ENCODE peak calls at places on chromosomes 11 and 22, in nine cellular contexts. One of them, this sample, is unnamed.

GRCh38 chr11:20000393-20001134 is 159.7 kb downstream of the DBX1 start:
- DNase-seq in activated T-helper 2 cell treated with anti-CD3 and anti-CD28 coated beads, Interferon-gamma antibody, Interleukin-2, Interleukin-4, amounts not matched to agents 10 μg/mL and 5 μg/mL and 100 μg/mL, durations not matched to agents 14 hours and 24 hours and 36 hours: no peak
- DNase-seq in AML-193: no peak
- DNase-seq in small intestine: no peak
- DNase-seq in ovary: peak; percentile 31
- DNase-seq in epithelial cell of esophagus: no peak
- DNase-seq in lung: peak; percentile 51
- DNase-seq in astrocyte of the hippocampus: peak; percentile 60
- DNase-seq in T-cell: no peak
- DNase-seq in this sample: no peak

GRCh38 chr22:46875089-46875488 is 112.6 kb downstream of the TBC1D22A start:
- DNase-seq in activated T-helper 2 cell treated with anti-CD3 and anti-CD28 coated beads, Interferon-gamma antibody, Interleukin-2, Interleukin-4, amounts not matched to agents 10 μg/mL and 5 μg/mL and 100 μg/mL, durations not matched to agents 14 hours and 24 hours and 36 hours: no peak
- DNase-seq in AML-193: no peak
- DNase-seq in small intestine: no peak
- DNase-seq in ovary: no peak
- DNase-seq in epithelial cell of esophagus: no peak
- DNase-seq in lung: no peak
- DNase-seq in astrocyte of the hippocampus: no peak
- DNase-seq in T-cell: no peak
- DNase-seq in this sample: no peak

GRCh38 chr11:77115181-77115611 is 12.6 kb downstream of the OMP start:
- DNase-seq in activated T-helper 2 cell treated with anti-CD3 and anti-CD28 coated beads, Interferon-gamma antibody, Interleukin-2, Interleukin-4, amounts not matched to agents 10 μg/mL and 5 μg/mL and 100 μg/mL, durations not matched to agents 14 hours and 24 hours and 36 hours: no peak
- DNase-seq in AML-193: no peak
- DNase-seq in small intestine: no peak
- DNase-seq in ovary: no peak
- DNase-seq in epithelial cell of esophagus: no peak
- DNase-seq in lung: no peak
- DNase-seq in astrocyte of the hippocampus: no peak
- DNase-seq in T-cell: no peak
- DNase-seq in this sample: no peak

GRCh38 chr11:75365711-75366181 is 14.3 kb upstream of the ARRB1 start:
- DNase-seq in activated T-helper 2 cell treated with anti-CD3 and anti-CD28 coated beads, Interferon-gamma antibody, Interleukin-2, Interleukin-4, amounts not matched to agents 10 μg/mL and 5 μg/mL and 100 μg/mL, durations not matched to agents 14 hours and 24 hours and 36 hours: no peak
- DNase-seq in AML-193: peak; percentile 46
- DNase-seq in small intestine: no peak
- DNase-seq in ovary: no peak
- DNase-seq in epithelial cell of esophagus: no peak
- DNase-seq in lung: no peak
- DNase-seq in astrocyte of the hippocampus: no peak
- DNase-seq in T-cell: no peak
- DNase-seq in this sample: no peak

GRCh38 chr11:114171257-114172054 is 111.9 kb downstream of the ZBTB16 start:
- DNase-seq in activated T-helper 2 cell treated with anti-CD3 and anti-CD28 coated beads, Interferon-gamma antibody, Interleukin-2, Interleukin-4, amounts not matched to agents 10 μg/mL and 5 μg/mL and 100 μg/mL, durations not matched to agents 14 hours and 24 hours and 36 hours: no peak
- DNase-seq in AML-193: no peak
- DNase-seq in small intestine: peak; percentile 96
- DNase-seq in ovary: peak; percentile 86
- DNase-seq in epithelial cell of esophagus: no peak
- DNase-seq in lung: peak; percentile 78
- DNase-seq in astrocyte of the hippocampus: peak; percentile 31
- DNase-seq in T-cell: no peak
- DNase-seq in this sample: no peak

GRCh38 chr22:45083659-45084305 is 74.0 kb upstream of the PHF21B start:
- DNase-seq in activated T-helper 2 cell treated with anti-CD3 and anti-CD28 coated beads, Interferon-gamma antibody, Interleukin-2, Interleukin-4, amounts not matched to agents 10 μg/mL and 5 μg/mL and 100 μg/mL, durations not matched to agents 14 hours and 24 hours and 36 hours: no peak
- DNase-seq in AML-193: no peak
- DNase-seq in small intestine: no peak
- DNase-seq in ovary: no peak
- DNase-seq in epithelial cell of esophagus: peak; percentile 78
- DNase-seq in lung: no peak
- DNase-seq in astrocyte of the hippocampus: peak; percentile 85
- DNase-seq in T-cell: no peak
- DNase-seq in this sample: peak; percentile 72

GRCh38 chr11:122197055-122197987 is 81.3 kb upstream of the BLID start:
- DNase-seq in activated T-helper 2 cell treated with anti-CD3 and anti-CD28 coated beads, Interferon-gamma antibody, Interleukin-2, Interleukin-4, amounts not matched to agents 10 μg/mL and 5 μg/mL and 100 μg/mL, durations not matched to agents 14 hours and 24 hours and 36 hours: no peak
- DNase-seq in AML-193: no peak
- DNase-seq in small intestine: no peak
- DNase-seq in ovary: no peak
- DNase-seq in epithelial cell of esophagus: peak; percentile 95
- DNase-seq in lung: no peak
- DNase-seq in astrocyte of the hippocampus: peak; percentile 97
- DNase-seq in T-cell: no peak
- DNase-seq in this sample: peak; percentile 77

GRCh38 chr22:35631597-35631996 is 14.5 kb upstream of the MB start:
- DNase-seq in activated T-helper 2 cell treated with anti-CD3 and anti-CD28 coated beads, Interferon-gamma antibody, Interleukin-2, Interleukin-4, amounts not matched to agents 10 μg/mL and 5 μg/mL and 100 μg/mL, durations not matched to agents 14 hours and 24 hours and 36 hours: no peak
- DNase-seq in AML-193: peak; percentile 61
- DNase-seq in small intestine: peak; percentile 81
- DNase-seq in ovary: no peak
- DNase-seq in epithelial cell of esophagus: peak; percentile 69
- DNase-seq in lung: no peak
- DNase-seq in astrocyte of the hippocampus: peak; percentile 50
- DNase-seq in T-cell: peak; percentile 13
- DNase-seq in this sample: peak; percentile 21

GRCh38 chr22:44926491-44927415 is 83.1 kb downstream of the PHF21B start:
- DNase-seq in activated T-helper 2 cell treated with anti-CD3 and anti-CD28 coated beads, Interferon-gamma antibody, Interleukin-2, Interleukin-4, amounts not matched to agents 10 μg/mL and 5 μg/mL and 100 μg/mL, durations not matched to agents 14 hours and 24 hours and 36 hours: no peak
- DNase-seq in AML-193: no peak
- DNase-seq in small intestine: no peak
- DNase-seq in ovary: no peak
- DNase-seq in epithelial cell of esophagus: no peak
- DNase-seq in lung: no peak
- DNase-seq in astrocyte of the hippocampus: no peak
- DNase-seq in T-cell: no peak
- DNase-seq in this sample: no peak

GRCh38 chr22:43479962-43480361 is 68.1 kb downstream of the MPPED1 start:
- DNase-seq in activated T-helper 2 cell treated with anti-CD3 and anti-CD28 coated beads, Interferon-gamma antibody, Interleukin-2, Interleukin-4, amounts not matched to agents 10 μg/mL and 5 μg/mL and 100 μg/mL, durations not matched to agents 14 hours and 24 hours and 36 hours: no peak
- DNase-seq in AML-193: no peak
- DNase-seq in small intestine: peak; percentile 3
- DNase-seq in ovary: no peak
- DNase-seq in epithelial cell of esophagus: no peak
- DNase-seq in lung: no peak
- DNase-seq in astrocyte of the hippocampus: no peak
- DNase-seq in T-cell: no peak
- DNase-seq in this sample: no peak

GRCh38 chr11:13210424-13210823 is 67.2 kb upstream of the BMAL1 start:
- DNase-seq in activated T-helper 2 cell treated with anti-CD3 and anti-CD28 coated beads, Interferon-gamma antibody, Interleukin-2, Interleukin-4, amounts not matched to agents 10 μg/mL and 5 μg/mL and 100 μg/mL, durations not matched to agents 14 hours and 24 hours and 36 hours: no peak
- DNase-seq in AML-193: no peak
- DNase-seq in small intestine: peak; percentile 78
- DNase-seq in ovary: peak; percentile 68
- DNase-seq in epithelial cell of esophagus: peak; percentile 88
- DNase-seq in lung: peak; percentile 58
- DNase-seq in astrocyte of the hippocampus: peak; percentile 91
- DNase-seq in T-cell: no peak
- DNase-seq in this sample: peak; percentile 49

GRCh38 chr22:33302549-33302948 is 244.4 kb upstream of the SYN3 start:
- DNase-seq in activated T-helper 2 cell treated with anti-CD3 and anti-CD28 coated beads, Interferon-gamma antibody, Interleukin-2, Interleukin-4, amounts not matched to agents 10 μg/mL and 5 μg/mL and 100 μg/mL, durations not matched to agents 14 hours and 24 hours and 36 hours: no peak
- DNase-seq in AML-193: no peak
- DNase-seq in small intestine: no peak
- DNase-seq in ovary: no peak
- DNase-seq in epithelial cell of esophagus: no peak
- DNase-seq in lung: no peak
- DNase-seq in astrocyte of the hippocampus: no peak
- DNase-seq in T-cell: no peak
- DNase-seq in this sample: no peak

GRCh38 chr22:46117206-46118199 is 32.8 kb upstream of the PPARA start:
- DNase-seq in activated T-helper 2 cell treated with anti-CD3 and anti-CD28 coated beads, Interferon-gamma antibody, Interleukin-2, Interleukin-4, amounts not matched to agents 10 μg/mL and 5 μg/mL and 100 μg/mL, durations not matched to agents 14 hours and 24 hours and 36 hours: no peak
- DNase-seq in AML-193: no peak
- DNase-seq in small intestine: no peak
- DNase-seq in ovary: peak; percentile 58
- DNase-seq in epithelial cell of esophagus: no peak
- DNase-seq in lung: no peak
- DNase-seq in astrocyte of the hippocampus: no peak
- DNase-seq in T-cell: no peak
- DNase-seq in this sample: no peak

GRCh38 chr11:32891657-32892354 is 805 bp upstream of the QSER1 start:
- DNase-seq in activated T-helper 2 cell treated with anti-CD3 and anti-CD28 coated beads, Interferon-gamma antibody, Interleukin-2, Interleukin-4, amounts not matched to agents 10 μg/mL and 5 μg/mL and 100 μg/mL, durations not matched to agents 14 hours and 24 hours and 36 hours: no peak
- DNase-seq in AML-193: no peak
- DNase-seq in small intestine: no peak
- DNase-seq in ovary: no peak
- DNase-seq in epithelial cell of esophagus: peak; percentile 8
- DNase-seq in lung: no peak
- DNase-seq in astrocyte of the hippocampus: no peak
- DNase-seq in T-cell: no peak
- DNase-seq in this sample: peak; percentile 12

GRCh38 chr22:29217827-29218757 is 12.4 kb downstream of the EMID1 start:
- DNase-seq in activated T-helper 2 cell treated with anti-CD3 and anti-CD28 coated beads, Interferon-gamma antibody, Interleukin-2, Interleukin-4, amounts not matched to agents 10 μg/mL and 5 μg/mL and 100 μg/mL, durations not matched to agents 14 hours and 24 hours and 36 hours: no peak
- DNase-seq in AML-193: no peak
- DNase-seq in small intestine: no peak
- DNase-seq in ovary: no peak
- DNase-seq in epithelial cell of esophagus: no peak
- DNase-seq in lung: no peak
- DNase-seq in astrocyte of the hippocampus: no peak
- DNase-seq in T-cell: no peak
- DNase-seq in this sample: no peak

GRCh38 chr11:69538840-69539239 is 57.4 kb downstream of the LINC01488 start:
- DNase-seq in activated T-helper 2 cell treated with anti-CD3 and anti-CD28 coated beads, Interferon-gamma antibody, Interleukin-2, Interleukin-4, amounts not matched to agents 10 μg/mL and 5 μg/mL and 100 μg/mL, durations not matched to agents 14 hours and 24 hours and 36 hours: no peak
- DNase-seq in AML-193: no peak
- DNase-seq in small intestine: no peak
- DNase-seq in ovary: no peak
- DNase-seq in epithelial cell of esophagus: no peak
- DNase-seq in lung: no peak
- DNase-seq in astrocyte of the hippocampus: peak; percentile 32
- DNase-seq in T-cell: no peak
- DNase-seq in this sample: no peak

This sample was measured in AG08396.